ENCODE peak calls at places on chromosome 5, in seven cellular contexts. H, U, X, P, C, Z and B are unnamed samples.

GRCh38 chr5:168579206-168579986 is at the start of gene PANK3:
- ATAC-seq in X (peak; percentile 98), U (peak; percentile 98), Z (peak; percentile 98), C (peak; percentile 98), P (peak; percentile 93), H (peak; percentile 97), B (peak; percentile 99)

GRCh38 chr5:180467028-180467427 is 27.2 kb upstream of the CNOT6 start:
- ATAC-seq in Z (no peak), C (no peak), P (no peak), U (no peak), H (no peak), X (no peak), B (no peak)

GRCh38 chr5:135038829-135039525 is 4.9 kb upstream of the PITX1 start:
- ATAC-seq in H (peak; percentile 50), X (peak; percentile 47), C (peak; percentile 41), P (peak; percentile 38), U (no peak), Z (peak; percentile 39), B (no peak)

GRCh38 chr5:124452389-124452788 is 294.1 kb downstream of the ZNF608 start:
- ATAC-seq in Z (no peak), H (no peak), X (no peak), P (no peak), C (no peak), U (no peak), B (no peak)

GRCh38 chr5:155260798-155261197 is 247.2 kb downstream of the KIF4B start:
- ATAC-seq in C (no peak), U (peak; percentile 86), P (no peak), Z (no peak), H (no peak), X (no peak), B (no peak)

GRCh38 chr5:35023531-35024178 is 24.1 kb downstream of the AGXT2 start:
- ATAC-seq in Z (no peak), P (no peak), U (no peak), X (no peak), H (no peak), C (peak; percentile 88), B (no peak)

GRCh38 chr5:126003309-126003708 is 419.9 kb upstream of the GRAMD2B start:
- ATAC-seq in C (no peak), P (no peak), Z (no peak), H (no peak), X (no peak), U (no peak), B (no peak)

GRCh38 chr5:57499262-57500050 is 16.8 kb upstream of the ACTBL2 start:
- ATAC-seq in H (peak; percentile 46), C (peak; percentile 93), X (peak; percentile 47), U (peak; percentile 72), P (peak; percentile 72), Z (no peak), B (peak; percentile 22)